ENCODE peak calls at places on chromosomes 2 and 18, in six cellular contexts. B, K, R, X, G and D are unnamed samples.

GRCh38 chr2:130369589-130370341 is 13.9 kb downstream of the PTPN18 start:
- DNase-seq in B (no peak), K (no peak), R (no peak), X (no peak), G (no peak), D (no peak)

GRCh38 chr18:30405038-30405437 is 637.5 kb downstream of the DSC3 start:
- DNase-seq in B (no peak), K (no peak), R (no peak), X (no peak), G (no peak), D (no peak)

GRCh38 chr2:239222346-239223028 is 178.3 kb downstream of the HDAC4 start:
- DNase-seq in B (no peak), K (peak; percentile 75), R (peak; percentile 83), X (no peak), G (no peak), D (no peak)

GRCh38 chr2:37656512-37657423 is 14.7 kb downstream of the CDC42EP3 start:
- DNase-seq in B (no peak), K (no peak), R (no peak), X (no peak), G (no peak), D (no peak)

GRCh38 chr2:239374896-239375277 is 25.9 kb downstream of the HDAC4 start:
- DNase-seq in B (no peak), K (no peak), R (no peak), X (no peak), G (no peak), D (no peak)

GRCh38 chr18:58241877-58242276 is 197.9 kb downstream of the NEDD4L start:
- DNase-seq in B (no peak), K (peak; percentile 81), R (peak; percentile 86), X (no peak), G (no peak), D (no peak)

GRCh38 chr2:206856474-206856873 is 82.8 kb upstream of the CPO start:
- DNase-seq in B (no peak), K (peak; percentile 49), R (peak; percentile 15), X (no peak), G (no peak), D (no peak)

GRCh38 chr2:12929806-12930205 is 213.1 kb downstream of the TRIB2 start:
- DNase-seq in B (no peak), K (no peak), R (no peak), X (no peak), G (no peak), D (no peak)

GRCh38 chr18:4549164-4549920 is 94.2 kb upstream of the DLGAP1 start:
- DNase-seq in B (no peak), K (no peak), R (no peak), X (no peak), G (no peak), D (no peak)

GRCh38 chr2:204731996-204732395 is 186.7 kb downstream of the PARD3B start:
- DNase-seq in B (no peak), K (peak; percentile 50), R (peak; percentile 91), X (no peak), G (no peak), D (no peak)

GRCh38 chr18:8812631-8813030 is 107.3 kb downstream of the MTCL1 start:
- DNase-seq in B (no peak), K (no peak), R (no peak), X (no peak), G (no peak), D (no peak)

GRCh38 chr2:98937906-98938305 is 1.9 kb upstream of the CRACDL start:
- DNase-seq in B (peak; percentile 12), K (no peak), R (no peak), X (no peak), G (no peak), D (no peak)

GRCh38 chr2:134372611-134373131 is 118.8 kb downstream of the MGAT5 start:
- DNase-seq in B (no peak), K (peak; percentile 66), R (peak; percentile 66), X (peak; percentile 54), G (no peak), D (no peak)

GRCh38 chr2:238151205-238151604 is 7.6 kb upstream of the ERFE start:
- DNase-seq in B (no peak), K (no peak), R (no peak), X (no peak), G (no peak), D (no peak)

GRCh38 chr2:145755019-145755837 is 1235.3 kb upstream of the ZEB2 start:
- DNase-seq in B (no peak), K (no peak), R (no peak), X (no peak), G (no peak), D (no peak)

GRCh38 chr2:200252661-200253067 is 53.8 kb upstream of the SPATS2L start:
- DNase-seq in B (no peak), K (peak; percentile 77), R (peak; percentile 75), X (no peak), G (no peak), D (no peak)

GRCh38 chr2:99883356-99883867 is 259.0 kb downstream of the AFF3 start:
- DNase-seq in B (no peak), K (no peak), R (no peak), X (no peak), G (no peak), D (no peak)

GRCh38 chr2:233482616-233483015 is 84.0 kb downstream of the USP40 start:
- DNase-seq in B (no peak), K (no peak), R (no peak), X (no peak), G (no peak), D (no peak)

GRCh38 chr2:240868286-240869108 is at the start of gene AGXT:
- DNase-seq in B (no peak), K (peak; percentile 71), R (peak; percentile 78), X (no peak), G (no peak), D (no peak)

GRCh38 chr18:31591628-31592027 is at the start of gene TTR:
- DNase-seq in B (no peak), K (no peak), R (no peak), X (no peak), G (no peak), D (no peak)

GRCh38 chr2:128406629-128407252 is 88.1 kb upstream of the HS6ST1 start:
- DNase-seq in B (no peak), K (no peak), R (no peak), X (no peak), G (no peak), D (no peak)

DNA sequence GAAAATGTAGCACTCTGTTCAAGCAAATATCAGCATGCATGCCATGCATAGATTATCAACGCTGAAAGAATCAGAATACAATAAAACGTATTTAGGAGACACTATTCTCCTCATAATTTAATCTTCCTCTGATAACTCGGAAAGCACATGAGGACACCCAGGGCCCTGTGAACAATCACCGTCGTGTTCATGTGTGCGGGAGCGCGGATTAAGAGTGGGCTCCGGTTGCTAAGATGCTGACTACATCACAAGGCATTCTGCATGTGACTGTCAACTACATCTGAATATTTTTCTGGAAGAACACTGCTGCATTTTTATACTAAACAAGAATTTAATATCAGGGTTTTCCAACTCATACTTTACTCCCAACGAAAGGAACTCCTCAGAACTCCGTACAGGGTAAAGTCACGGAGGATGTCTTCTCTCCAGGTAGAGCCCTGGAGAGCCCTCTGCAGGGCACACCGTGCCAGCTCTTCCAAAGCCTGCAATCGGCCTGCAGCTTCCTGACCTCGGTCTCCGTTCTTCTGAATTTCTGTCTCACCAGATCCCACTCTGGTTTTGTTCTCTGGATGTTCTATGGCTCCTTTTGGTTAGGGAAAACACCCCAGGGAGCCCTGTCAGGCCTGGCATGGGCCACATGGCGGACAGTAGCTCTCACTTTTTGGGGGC is 59.6 kb downstream of the ZNF516 start:
- DNase-seq in B (no peak), K (no peak), R (no peak), X (no peak), G (no peak), D (no peak)
- TF ChIP-seq CTCF in B (no peak), K (peak; percentile 22), R (no peak), X (no peak), G (no peak), D (peak; percentile 11)

GRCh38 chr2:220894069-220894468 is 678.0 kb downstream of the EPHA4 start:
- DNase-seq in B (no peak), K (no peak), R (no peak), X (no peak), G (no peak), D (no peak)

GRCh38 chr2:220891405-220891804 is 680.7 kb downstream of the EPHA4 start:
- DNase-seq in B (no peak), K (peak; percentile 44), R (peak; percentile 35), X (no peak), G (peak; percentile 22), D (no peak)

GRCh38 chr2:220887880-220888279 is 684.2 kb downstream of the EPHA4 start:
- DNase-seq in B (no peak), K (no peak), R (no peak), X (no peak), G (no peak), D (peak; percentile 9)

GRCh38 chr2:220892018-220892634 is 680.0 kb downstream of the EPHA4 start:
- DNase-seq in B (no peak), K (no peak), R (no peak), X (no peak), G (no peak), D (no peak)

GRCh38 chr2:220893411-220893810 is 678.7 kb downstream of the EPHA4 start:
- DNase-seq in B (no peak), K (no peak), R (no peak), X (no peak), G (no peak), D (no peak)
- TF ChIP-seq CTCF in B (no peak), K (no peak), R (no peak), X (no peak), G (no peak), D (no peak)

DNA sequence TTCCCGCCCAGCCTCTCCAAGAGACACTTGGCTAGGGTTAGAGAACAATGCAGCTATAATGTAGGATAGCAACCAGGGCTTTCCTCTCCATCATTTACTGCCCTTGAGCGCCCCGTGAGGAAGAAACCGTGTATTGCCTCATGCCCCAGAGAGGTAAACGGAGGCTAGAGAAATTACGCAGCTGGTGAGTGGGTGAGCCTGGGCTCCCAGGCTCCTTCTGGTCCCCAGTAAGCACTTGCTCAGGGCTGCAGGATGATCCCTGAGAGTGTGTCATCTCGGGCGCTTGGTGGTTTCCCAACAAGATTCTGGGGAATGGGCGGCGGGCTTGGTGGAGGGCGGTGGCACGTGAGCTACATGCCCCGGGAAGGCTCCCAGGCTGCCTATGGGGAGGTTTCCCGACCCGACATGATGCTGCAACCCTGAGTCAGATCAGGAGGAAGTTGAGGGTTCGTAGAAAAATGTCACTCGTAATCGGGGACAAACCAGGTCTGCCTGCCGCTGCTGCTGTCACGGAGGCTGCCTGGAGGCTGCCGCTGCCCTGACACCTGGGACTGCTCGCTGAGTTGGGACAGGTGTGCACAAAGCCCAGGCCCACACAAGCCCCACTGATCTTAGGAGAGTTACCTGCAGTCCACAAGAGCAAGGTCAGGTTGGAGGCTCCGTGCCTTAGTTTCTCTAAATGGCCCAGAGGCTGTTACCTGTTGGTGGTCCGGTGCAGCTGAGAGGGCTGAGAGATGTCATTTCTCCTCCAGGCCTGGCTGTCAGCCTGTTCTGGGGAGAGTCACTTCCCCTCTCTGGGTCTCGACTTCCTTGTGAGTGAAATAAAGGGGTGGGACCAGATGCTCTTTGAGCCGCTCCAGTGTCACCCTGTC is at the start of gene GPR55:
- DNase-seq in B (peak; percentile 73), K (no peak), R (no peak), X (no peak), G (peak; percentile 20), D (no peak)
- TF ChIP-seq CTCF in B (peak; percentile 65), K (peak; percentile 33), R (peak; percentile 13), X (peak; percentile 27), G (no peak), D (peak; percentile 55)

DNA sequence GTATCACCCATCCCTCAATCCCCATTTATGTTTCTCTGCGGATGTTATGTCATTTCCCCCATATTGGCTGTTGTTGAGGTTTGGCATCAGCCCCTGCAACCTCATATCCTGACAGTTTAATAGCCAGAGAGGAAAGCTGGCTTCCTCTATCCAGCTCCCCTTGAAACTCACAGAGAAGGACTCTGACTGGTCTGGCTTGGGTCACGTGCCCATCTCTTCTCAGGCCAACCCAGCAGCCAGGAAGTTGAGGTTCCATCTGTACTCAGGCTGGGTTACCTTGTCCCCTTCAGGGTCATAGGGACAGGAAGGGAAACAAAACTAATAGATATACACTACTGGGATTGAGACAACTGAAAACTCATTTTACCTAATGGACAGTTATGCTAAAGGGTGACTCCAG is 148.0 kb upstream of the SLC14A2 start:
- DNase-seq in B (no peak), K (no peak), R (no peak), X (no peak), G (no peak), D (no peak)
- TF ChIP-seq CTCF in B (no peak), K (no peak), R (no peak), X (no peak), G (no peak), D (no peak)